ENCODE peak calls at places on chromosomes 1 and 21, in seven cellular contexts. O is NCI-H748 treated with DMSO at 0.1 percent for 48 hours, W is hypothalamus, U is HuH-7, C is AG09319, X is Calu3, E is T-helper 2 cell. T is an unnamed sample.

GRCh38 chr21:41195311-41195710 is 27.4 kb downstream of the BACE2 start:
- DNase-seq in O (no peak), W (no peak), U (no peak), C (no peak), X (no peak), E (no peak), T (no peak)

GRCh38 chr1:60963167-60963909 is 119.0 kb upstream of the NFIA start:
- DNase-seq in O (no peak), W (no peak), U (no peak), C (no peak), X (no peak), E (no peak), T (no peak)

GRCh38 chr1:26522073-26522472 is 7.5 kb upstream of the RPS6KA1 start:
- DNase-seq in O (no peak), W (no peak), U (no peak), C (no peak), X (no peak), E (no peak), T (no peak)

GRCh38 chr1:46369542-46370213 is 24.4 kb upstream of the FAAH start:
- DNase-seq in O (no peak), W (no peak), U (no peak), C (no peak), X (no peak), E (no peak), T (no peak)

GRCh38 chr1:84772428-84772943 is 82.2 kb upstream of the SSX2IP start:
- DNase-seq in O (peak; percentile 49), W (peak; percentile 65), U (peak; percentile 59), C (peak; percentile 60), X (peak; percentile 89), E (peak; percentile 42), T (no peak)

GRCh38 chr1:29544406-29544805 is 308.1 kb downstream of the PTPRU start:
- DNase-seq in O (no peak), W (no peak), U (no peak), C (no peak), X (no peak), E (no peak), T (no peak)

GRCh38 chr1:174999926-175000696 is at the start of gene CACYBP:
- DNase-seq in O (no peak), W (peak; percentile 63), U (peak; percentile 70), C (no peak), X (no peak), E (peak; percentile 19), T (peak; percentile 94)

GRCh38 chr1:203858055-203858454 is 3.3 kb upstream of the SNRPE start:
- DNase-seq in O (no peak), W (no peak), U (no peak), C (peak; percentile 28), X (no peak), E (no peak), T (no peak)

GRCh38 chr1:60972841-60973364 is 109.5 kb upstream of the NFIA start:
- DNase-seq in O (no peak), W (no peak), U (no peak), C (no peak), X (no peak), E (no peak), T (no peak)

GRCh38 chr1:167517535-167518330 is 596 bp downstream of the CD247 start:
- DNase-seq in O (no peak), W (no peak), U (no peak), C (no peak), X (no peak), E (peak; percentile 83), T (no peak)

GRCh38 chr1:223709598-223709997 is 2.7 kb upstream of the CAPN2 start:
- DNase-seq in O (no peak), W (no peak), U (no peak), C (no peak), X (no peak), E (no peak), T (no peak)

GRCh38 chr21:44736291-44737004 is 25.1 kb upstream of the TSPEAR start:
- DNase-seq in O (peak; percentile 81), W (no peak), U (no peak), C (no peak), X (peak; percentile 82), E (no peak), T (no peak)

GRCh38 chr1:185991266-185991665 is 257.1 kb downstream of the HMCN1 start:
- DNase-seq in O (no peak), W (no peak), U (no peak), C (no peak), X (no peak), E (no peak), T (no peak)

GRCh38 chr1:218804014-218804785 is 369.5 kb upstream of the LYPLAL1 start:
- DNase-seq in O (no peak), W (no peak), U (no peak), C (no peak), X (no peak), E (no peak), T (no peak)

GRCh38 chr21:36699026-36699545 is at the start of gene SIM2:
- DNase-seq in O (peak; percentile 6), W (no peak), U (no peak), C (no peak), X (peak; percentile 77), E (no peak), T (no peak)

GRCh38 chr1:193031431-193031830 is 27.7 kb downstream of the UCHL5 start:
- DNase-seq in O (no peak), W (no peak), U (no peak), C (no peak), X (no peak), E (no peak), T (no peak)

GRCh38 chr21:37383066-37383465 is 16.5 kb downstream of the DYRK1A start:
- DNase-seq in O (no peak), W (no peak), U (no peak), C (no peak), X (no peak), E (no peak), T (no peak)

GRCh38 chr1:162678439-162678838 is 46.2 kb downstream of the DDR2 start:
- DNase-seq in O (no peak), W (no peak), U (no peak), C (peak; percentile 54), X (no peak), E (no peak), T (no peak)

GRCh38 chr1:223776075-223776814 is 63.9 kb downstream of the CAPN2 start:
- DNase-seq in O (no peak), W (no peak), U (no peak), C (no peak), X (peak; percentile 67), E (peak; percentile 7), T (no peak)

GRCh38 chr1:214662386-214662785 is 59.4 kb downstream of the CENPF start:
- DNase-seq in O (no peak), W (no peak), U (no peak), C (no peak), X (no peak), E (no peak), T (no peak)

GRCh38 chr1:223886516-223886921 is 40.8 kb upstream of the TP53BP2 start:
- DNase-seq in O (peak; percentile 1), W (no peak), U (peak; percentile 59), C (no peak), X (no peak), E (no peak), T (no peak)